ENCODE peak calls at places on chromosomes 5 and 9, in ten cellular contexts. T is ascending aorta; A is CD4-positive, alpha-beta memory T cell; B is small intestine; W is stomach; H is CD8-positive, alpha-beta T cell; K is upper lobe of right lung; L is mammary epithelial cell; J is Peyer's patch; P is transverse colon. R is an unnamed sample.

GRCh38 chr5:154193176-154193575 is 2.6 kb downstream of the GALNT10 start:
- DNase-seq in T (no peak), A (no peak), B (no peak), W (no peak), H (no peak), K (no peak), L (no peak), J (no peak), P (no peak), R (no peak)

GRCh38 chr9:95103385-95104087 is 214.0 kb downstream of the FANCC start:
- DNase-seq in T (no peak), A (no peak), B (no peak), W (no peak), H (no peak), K (peak; percentile 66), L (no peak), J (no peak), P (no peak), R (no peak)

GRCh38 chr9:131951905-131952304 is 127.8 kb downstream of the MED27 start:
- DNase-seq in T (peak; percentile 21), A (no peak), B (no peak), W (no peak), H (no peak), K (no peak), L (no peak), J (no peak), P (no peak), R (no peak)

GRCh38 chr5:141668601-141669265 is 13.3 kb downstream of the ARAP3 start:
- DNase-seq in T (no peak), A (no peak), B (no peak), W (no peak), H (no peak), K (no peak), L (no peak), J (no peak), P (no peak), R (no peak)

GRCh38 chr5:37448941-37449340 is 69.8 kb downstream of the WDR70 start:
- DNase-seq in T (no peak), A (no peak), B (no peak), W (no peak), H (no peak), K (no peak), L (no peak), J (no peak), P (no peak), R (no peak)

GRCh38 chr9:106941901-106942300 is 78.9 kb downstream of the ZNF462 start:
- DNase-seq in T (no peak), A (no peak), B (no peak), W (no peak), H (no peak), K (no peak), L (no peak), J (no peak), P (no peak), R (no peak)

GRCh38 chr9:72954431-72955420 is 1.9 kb upstream of the ALDH1A1 start:
- DNase-seq in T (no peak), A (no peak), B (no peak), W (no peak), H (no peak), K (no peak), L (no peak), J (peak; percentile 46), P (peak; percentile 29), R (no peak)

GRCh38 chr9:113428062-113428600 is 17.6 kb downstream of the C9orf43 start:
- DNase-seq in T (no peak), A (no peak), B (no peak), W (no peak), H (no peak), K (no peak), L (no peak), J (no peak), P (no peak), R (no peak)

GRCh38 chr5:126503602-126504104 is 80.4 kb downstream of the GRAMD2B start:
- DNase-seq in T (no peak), A (peak; percentile 50), B (peak; percentile 21), W (no peak), H (no peak), K (no peak), L (no peak), J (peak; percentile 64), P (no peak), R (peak; percentile 27)

GRCh38 chr5:174444791-174445190 is 279.6 kb upstream of the MSX2 start:
- DNase-seq in T (no peak), A (no peak), B (no peak), W (no peak), H (no peak), K (no peak), L (no peak), J (no peak), P (no peak), R (no peak)

GRCh38 chr5:17127743-17128231 is 89.6 kb upstream of the BASP1 start:
- DNase-seq in T (no peak), A (no peak), B (no peak), W (no peak), H (no peak), K (no peak), L (peak; percentile 86), J (no peak), P (no peak), R (no peak)

GRCh38 chr5:7396169-7397004 is 449 bp downstream of the ADCY2 start:
- DNase-seq in T (no peak), A (no peak), B (peak; percentile 20), W (no peak), H (no peak), K (no peak), L (no peak), J (no peak), P (no peak), R (no peak)

GRCh38 chr9:89740722-89741121 is 135.9 kb downstream of the GADD45G start:
- DNase-seq in T (no peak), A (peak; percentile 27), B (peak; percentile 14), W (no peak), H (peak; percentile 20), K (no peak), L (no peak), J (peak; percentile 81), P (peak; percentile 49), R (no peak)

GRCh38 chr5:36599986-36600779 is 6.2 kb upstream of the SLC1A3 start:
- DNase-seq in T (no peak), A (no peak), B (no peak), W (no peak), H (no peak), K (no peak), L (peak; percentile 44), J (no peak), P (no peak), R (no peak)

GRCh38 chr9:26292943-26293342 is 599.7 kb downstream of the CAAP1 start:
- DNase-seq in T (no peak), A (no peak), B (no peak), W (no peak), H (no peak), K (no peak), L (peak; percentile 45), J (no peak), P (no peak), R (no peak)

GRCh38 chr5:73376618-73377170 is 71.9 kb downstream of the FOXD1 start:
- DNase-seq in T (no peak), A (no peak), B (no peak), W (no peak), H (no peak), K (no peak), L (peak; percentile 65), J (no peak), P (no peak), R (no peak)

GRCh38 chr5:40172721-40173120 is 507.0 kb upstream of the PTGER4 start:
- DNase-seq in T (no peak), A (no peak), B (no peak), W (no peak), H (no peak), K (no peak), L (peak; percentile 49), J (no peak), P (no peak), R (no peak)

DNA sequence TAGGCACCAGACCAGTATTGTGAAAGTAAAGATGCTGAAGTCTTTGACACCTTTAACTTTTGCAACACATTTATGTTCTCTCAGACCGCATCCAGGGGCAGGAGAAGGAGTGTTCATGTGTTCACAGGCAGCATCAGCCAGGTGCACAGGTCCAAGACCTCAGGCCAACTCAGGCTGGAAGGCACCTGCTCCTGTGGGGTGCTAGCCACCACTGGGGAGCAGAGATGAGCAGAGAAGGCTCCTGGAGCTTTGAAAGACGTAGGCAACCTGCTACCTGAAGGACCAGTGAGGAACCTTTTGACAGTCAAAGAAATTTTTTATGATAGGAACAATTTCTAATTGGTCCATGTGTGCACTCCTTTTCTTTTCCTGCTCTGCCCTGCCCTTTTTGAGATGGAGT is 35.6 kb downstream of the DAPK1 start:
- DNase-seq in T (no peak), A (no peak), B (peak; percentile 20), W (no peak), H (no peak), K (no peak), L (no peak), J (no peak), P (no peak), R (no peak)
- H3K4me1 ChIP-seq in T (no peaks in the 10 kb centered on the region), A (no peaks in the 10 kb centered on the region), B (no peaks in the 10 kb centered on the region), W (peaks cover 31% of the 10 kb centered on the region), H (no peaks in the 10 kb centered on the region), K (peaks cover 19% of the 10 kb centered on the region), L (no peaks in the 10 kb centered on the region), J (no peaks in the 10 kb centered on the region), P (peaks cover 11% of the 10 kb centered on the region), R (no peaks in the 10 kb centered on the region)

DNA sequence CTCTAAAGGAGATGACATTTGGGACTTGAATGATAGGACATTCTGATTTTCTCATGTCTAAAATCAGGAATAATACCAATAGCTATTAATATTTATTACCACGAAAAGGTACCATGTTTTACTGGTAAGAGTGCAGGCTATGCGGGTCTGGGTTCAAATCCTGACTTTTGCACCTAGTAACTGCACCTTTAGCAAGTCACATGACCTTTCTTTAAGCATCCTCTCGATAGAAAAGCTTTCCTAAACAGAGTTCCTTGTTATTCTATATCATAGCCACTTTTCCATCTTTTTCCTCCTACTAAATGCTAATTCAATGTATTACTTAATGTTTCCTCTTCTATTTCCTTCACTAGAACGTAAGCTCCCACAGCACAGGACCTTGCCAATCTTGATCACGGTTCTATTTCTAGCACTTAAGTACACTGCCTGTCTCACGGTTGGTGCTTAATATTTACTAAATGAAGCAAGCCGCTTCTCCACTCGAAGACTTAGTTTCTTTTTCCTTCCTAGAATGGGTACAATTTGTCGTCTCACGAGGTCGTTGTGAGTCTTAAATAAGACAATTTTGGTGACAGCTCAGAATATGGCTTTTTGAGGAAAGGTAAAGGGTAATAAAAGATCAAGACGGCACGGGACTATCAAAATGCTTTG is 816 bp downstream of the RBM18 start:
- DNase-seq in T (no peak), A (no peak), B (no peak), W (no peak), H (no peak), K (no peak), L (peak; percentile 6), J (no peak), P (no peak), R (no peak)
- H3K4me3 ChIP-seq in T (peak overlapping the region; percentile 82), A (peak overlapping the region; percentile 93), B (peak overlapping the region; percentile 64), W (peak overlapping the region; percentile 71), H (peak overlapping the region; percentile 79), K (peak overlapping the region; percentile 84), L (peak overlapping the region; percentile 72), J (peak overlapping the region; percentile 86), P (peak overlapping the region; percentile 72), R (peak overlapping the region; percentile 69)

GRCh38 chr9:105296445-105296844 is 52.0 kb downstream of the SLC44A1 start:
- DNase-seq in T (no peak), A (no peak), B (no peak), W (no peak), H (no peak), K (no peak), L (no peak), J (no peak), P (no peak), R (no peak)
- H3K4me1 ChIP-seq in T (peaks cover 9% of the 10 kb centered on the region), A (no peaks in the 10 kb centered on the region), B (peaks cover 7% of the 10 kb centered on the region), W (peaks cover 74% of the 10 kb centered on the region), H (no peaks in the 10 kb centered on the region), K (peaks cover 19% of the 10 kb centered on the region), L (peaks cover 39% of the 10 kb centered on the region), J (no peaks in the 10 kb centered on the region), P (peaks cover 19% of the 10 kb centered on the region), R (no peaks in the 10 kb centered on the region)

GRCh38 chr5:178324481-178325310 is 92.1 kb upstream of the PHYKPL start:
- DNase-seq in T (no peak), A (no peak), B (no peak), W (no peak), H (no peak), K (peak; percentile 55), L (no peak), J (no peak), P (no peak), R (no peak)
- H3K4me3 ChIP-seq in T (no peak overlapping the region), A (no peak overlapping the region), B (no peak overlapping the region), W (no peak overlapping the region), H (no peak overlapping the region), K (no peak overlapping the region), L (no peak overlapping the region), J (no peak overlapping the region), P (no peak overlapping the region), R (no peak overlapping the region)